ENCODE peak calls at places on chromosomes 16 and 17, in six cellular contexts. H is Calu3, R is left lung, D is AG09309, N is MM.1S, Y is bronchial epithelial cell. E is an unnamed sample.

GRCh38 chr16:68936729-68937631 is 93.6 kb downstream of the TANGO6 start:
- DNase-seq in H (no peak), R (no peak), D (peak), N (no peak), Y (peak), E (no peak)

GRCh38 chr17:4043862-4044261 is 79.6 kb upstream of the ATP2A3 start:
- DNase-seq in H (no peak), R (no peak), D (no peak), N (peak), Y (no peak), E (no peak)

GRCh38 chr17:28370035-28370743 is at the start of gene VTN:
- DNase-seq in H (peak), R (no peak), D (peak), N (no peak), Y (no peak), E (no peak)

GRCh38 chr16:85047867-85048455 is 20.4 kb downstream of the KIAA0513 start:
- DNase-seq in H (no peak), R (no peak), D (no peak), N (no peak), Y (no peak), E (no peak)

GRCh38 chr16:85179344-85180046 is 67.2 kb upstream of the CIBAR2 start:
- DNase-seq in H (no peak), R (no peak), D (no peak), N (no peak), Y (no peak), E (no peak)

GRCh38 chr17:17814162-17815061 is 22.4 kb downstream of the SREBF1 start:
- DNase-seq in H (no peak), R (no peak), D (no peak), N (no peak), Y (no peak), E (no peak)

GRCh38 chr16:56426585-56426984 is 1.2 kb upstream of the AMFR start:
- DNase-seq in H (peak), R (no peak), D (no peak), N (no peak), Y (peak), E (no peak)

GRCh38 chr17:28745777-28746473 is 2.1 kb downstream of the TRAF4 start:
- DNase-seq in H (peak), R (peak), D (no peak), N (no peak), Y (peak), E (no peak)

GRCh38 chr17:39953471-39953888 is 9.3 kb upstream of the GSDMA start:
- DNase-seq in H (no peak), R (no peak), D (no peak), N (no peak), Y (no peak), E (no peak)

GRCh38 chr17:324151-324571 is 28.4 kb downstream of the RPH3AL start:
- DNase-seq in H (no peak), R (peak), D (no peak), N (no peak), Y (no peak), E (peak)

GRCh38 chr17:78120971-78121800 is 7.4 kb downstream of the TMC6 start:
- DNase-seq in H (no peak), R (peak), D (no peak), N (peak), Y (no peak), E (peak)

GRCh38 chr17:80826955-80827645 is 164.5 kb upstream of the CHMP6 start:
- DNase-seq in H (no peak), R (peak), D (peak), N (no peak), Y (peak), E (no peak)

GRCh38 chr16:46789499-46790414 is 41.2 kb downstream of the C16orf87 start:
- DNase-seq in H (peak), R (peak), D (no peak), N (peak), Y (peak), E (peak)

GRCh38 chr16:88910284-88911147 is 44.1 kb upstream of the PABPN1L start:
- DNase-seq in H (no peak), R (no peak), D (no peak), N (no peak), Y (no peak), E (no peak)

GRCh38 chr17:15262291-15263205 is 2.6 kb downstream of the PMP22 start:
- DNase-seq in H (peak), R (peak), D (peak), N (no peak), Y (peak), E (no peak)

GRCh38 chr17:32341141-32341856 is 674 bp downstream of the C17orf75 start:
- DNase-seq in H (peak), R (no peak), D (no peak), N (peak), Y (peak), E (no peak)

GRCh38 chr17:31339906-31340661 is 18.7 kb upstream of the EVI2A start:
- DNase-seq in H (no peak), R (no peak), D (peak), N (no peak), Y (peak), E (no peak)

GRCh38 chr16:11280616-11281522 is at the start of gene PRM1:
- DNase-seq in H (no peak), R (no peak), D (no peak), N (no peak), Y (no peak), E (no peak)

GRCh38 chr16:29922986-29923501 is 3.0 kb downstream of the KCTD13 start:
- DNase-seq in H (no peak), R (no peak), D (no peak), N (no peak), Y (no peak), E (no peak)

GRCh38 chr17:17840751-17841591 is 4.2 kb upstream of the SREBF1 start:
- DNase-seq in H (no peak), R (no peak), D (no peak), N (no peak), Y (peak), E (no peak)

GRCh38 chr16:89749637-89750036 is 28.3 kb downstream of the ZNF276 start:
- DNase-seq in H (no peak), R (peak), D (no peak), N (no peak), Y (no peak), E (no peak)

GRCh38 chr17:57261084-57261461 is 4.8 kb downstream of the MSI2 start:
- DNase-seq in H (no peak), R (no peak), D (no peak), N (no peak), Y (no peak), E (no peak)

DNA sequence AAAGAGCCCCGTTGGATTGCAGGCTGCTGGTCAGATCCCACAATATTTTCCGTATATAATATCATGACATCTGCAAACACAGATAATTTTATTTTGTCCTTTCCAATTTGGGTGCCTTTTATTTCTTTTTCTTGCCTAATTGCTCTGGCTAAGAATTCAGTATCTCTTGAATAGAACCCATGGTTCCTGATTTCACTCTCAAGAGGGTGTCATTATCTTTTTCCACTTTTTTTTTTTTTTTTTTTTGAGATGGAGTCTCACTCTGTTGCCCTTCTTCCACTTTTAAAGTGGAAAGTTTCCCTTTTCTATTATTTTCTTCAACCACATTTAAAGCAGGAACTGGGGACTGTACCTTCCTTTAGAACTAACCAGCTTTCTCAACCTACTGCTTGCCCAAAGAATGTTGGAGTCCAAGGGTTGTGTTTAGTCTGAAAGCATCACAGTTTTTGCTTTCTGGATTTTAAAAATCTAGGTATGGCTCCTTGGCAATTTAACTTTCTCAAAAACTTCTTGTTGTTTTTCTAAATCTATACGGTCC is 31.1 kb downstream of the SLFN11 start:
- DNase-seq in H (no peak), R (no peak), D (no peak), N (peak), Y (no peak), E (no peak)
- TF ChIP-seq CTCF in H (no peak), R (no peak), D (no peak), N (no peak), Y (no peak), E (no peak)

DNA sequence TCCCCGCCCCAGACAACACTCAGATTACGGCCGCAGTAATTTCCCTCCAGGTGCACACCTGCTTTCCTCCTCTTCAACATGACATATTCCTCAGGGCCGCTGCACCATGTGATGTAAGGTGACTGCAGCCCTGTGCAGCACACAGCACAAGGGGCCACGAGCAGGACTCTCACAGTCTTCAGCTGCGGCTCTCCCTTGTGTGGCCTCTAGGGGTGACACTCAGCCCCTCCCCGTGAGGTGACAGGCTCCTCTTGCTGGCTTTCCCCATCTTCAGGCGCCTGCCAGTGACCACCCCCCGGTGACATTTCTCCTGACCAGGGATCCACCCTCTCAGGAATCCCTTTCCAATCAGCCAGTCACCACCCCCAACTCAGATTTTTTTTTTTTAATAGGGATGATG is 31.3 kb upstream of the ABCC3 start:
- DNase-seq in H (peak), R (no peak), D (no peak), N (no peak), Y (no peak), E (no peak)
- TF ChIP-seq CTCF in H (no peak), R (no peak), D (no peak), N (peak), Y (peak), E (no peak)

GRCh38 chr16:66650707-66651473 is 45.7 kb downstream of the CMTM4 start:
- DNase-seq in H (peak), R (no peak), D (no peak), N (peak), Y (peak), E (peak)
- TF ChIP-seq CTCF in H (peak), R (peak), D (peak), N (peak), Y (peak), E (peak)

GRCh38 chr17:61571624-61572023 is 19.4 kb downstream of the NACA2 start:
- DNase-seq in H (no peak), R (no peak), D (no peak), N (no peak), Y (no peak), E (no peak)
- TF ChIP-seq CTCF in H (no peak), R (no peak), D (no peak), N (no peak), Y (no peak), E (no peak)

DNA sequence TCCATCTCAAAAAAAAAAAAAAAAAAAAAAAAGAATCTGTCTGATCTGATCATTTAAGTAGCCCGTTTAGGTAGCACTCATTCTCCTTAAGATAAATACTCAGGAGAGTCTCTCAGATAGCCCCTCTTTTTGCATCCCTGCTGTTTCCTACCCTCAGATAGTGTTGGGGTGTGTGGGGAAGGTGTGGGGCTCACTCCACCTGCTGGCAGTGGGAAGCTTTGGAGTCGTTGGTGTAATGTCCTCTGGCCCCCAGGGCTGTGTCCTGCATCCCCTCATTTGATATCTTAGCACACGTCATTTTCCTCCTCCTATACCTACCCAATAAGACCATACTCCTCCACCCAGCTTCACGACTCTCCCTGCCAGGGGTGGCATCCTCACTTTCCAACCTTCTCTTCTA is 20.5 kb upstream of the MYH10 start:
- DNase-seq in H (no peak), R (no peak), D (no peak), N (no peak), Y (no peak), E (no peak)
- TF ChIP-seq CTCF in H (no peak), R (no peak), D (no peak), N (peak), Y (no peak), E (no peak)

GRCh38 chr16:27976990-27977389 is 86.5 kb downstream of the GSG1L start:
- DNase-seq in H (no peak), R (no peak), D (no peak), N (no peak), Y (no peak), E (no peak)

GRCh38 chr16:27969574-27969973 is 93.9 kb downstream of the GSG1L start:
- DNase-seq in H (no peak), R (no peak), D (no peak), N (no peak), Y (peak), E (no peak)

GRCh38 chr16:27973678-27974077 is 89.8 kb downstream of the GSG1L start:
- DNase-seq in H (no peak), R (no peak), D (no peak), N (no peak), Y (no peak), E (no peak)

GRCh38 chr16:27974896-27975540 is 88.5 kb downstream of the GSG1L start:
- DNase-seq in H (no peak), R (no peak), D (no peak), N (no peak), Y (no peak), E (no peak)

DNA sequence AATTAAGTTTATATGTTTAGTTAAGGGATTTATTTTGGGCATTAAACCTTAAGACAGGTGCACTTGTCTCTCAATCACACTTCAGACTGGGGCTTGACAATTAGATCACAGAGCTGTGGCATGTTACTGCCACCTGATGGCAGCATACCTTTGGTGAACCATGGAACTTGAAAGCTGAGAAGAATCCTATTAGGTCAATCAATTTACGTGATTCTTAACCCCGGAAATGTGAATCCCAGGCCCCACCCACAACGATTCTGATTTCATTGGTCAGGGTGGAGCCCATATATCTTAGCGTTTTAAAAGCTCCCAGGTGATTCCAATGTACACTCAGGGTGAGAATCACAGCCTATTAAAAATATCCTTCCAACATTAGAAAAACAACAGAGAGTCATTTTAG is 91.0 kb downstream of the GSG1L start:
- DNase-seq in H (peak), R (no peak), D (no peak), N (peak), Y (peak), E (no peak)
- TF ChIP-seq CTCF in H (peak), R (peak), D (peak), N (peak), Y (peak), E (no peak)

DNA sequence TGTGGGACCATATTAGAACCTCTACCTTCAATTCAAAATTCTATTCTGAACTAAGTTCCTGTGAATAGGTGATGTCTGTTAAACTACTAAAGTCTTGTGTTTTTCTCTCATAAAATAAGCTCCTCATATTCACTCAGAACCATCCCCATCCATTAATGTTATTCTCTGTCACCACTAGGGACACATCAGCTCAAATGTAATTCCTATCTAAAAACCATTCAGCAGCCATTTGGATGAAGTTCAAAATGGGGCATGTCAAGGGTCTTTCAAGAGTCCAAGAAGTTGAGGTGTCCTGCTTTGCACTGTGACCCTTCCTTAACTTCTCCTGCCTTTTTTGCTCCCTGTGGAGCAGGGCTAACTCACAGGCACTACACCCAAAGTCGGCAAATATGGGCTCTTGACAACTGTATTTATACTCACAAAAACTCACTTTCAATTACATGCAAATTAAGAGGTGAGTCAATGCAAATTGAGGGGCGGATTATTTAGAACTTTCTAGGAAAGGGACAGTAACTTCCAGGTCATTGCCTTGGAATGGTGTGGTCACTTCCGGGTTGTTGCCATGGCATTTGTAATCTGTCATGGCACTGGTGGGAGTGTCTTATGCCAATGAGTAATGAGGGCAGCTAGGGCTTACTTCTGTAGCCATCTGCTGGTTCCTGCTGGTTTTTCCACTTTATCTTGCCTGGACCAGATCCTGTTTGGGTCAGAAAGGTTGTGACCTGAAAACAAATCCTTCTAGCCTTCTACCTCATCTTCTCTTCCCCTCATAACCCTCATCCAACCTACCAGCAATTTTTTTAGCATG is 128.2 kb upstream of the COX10 start:
- DNase-seq in H (no peak), R (no peak), D (no peak), N (no peak), Y (peak), E (no peak)
- TF ChIP-seq CTCF in H (no peak), R (no peak), D (peak), N (no peak), Y (no peak), E (no peak)

GRCh38 chr17:58432806-58433573 is 15.7 kb upstream of the RNF43 start:
- DNase-seq in H (no peak), R (no peak), D (no peak), N (no peak), Y (no peak), E (no peak)
- TF ChIP-seq CTCF in H (no peak), R (no peak), D (no peak), N (peak), Y (no peak), E (no peak)